ENCODE peak calls at places on chromosomes 3 and 15, in seven cellular contexts. V is Karpas-422; K is hepatocyte; L is transverse colon; J is CD8-positive, alpha-beta T cell; Z is lower lobe of right lung; M is astrocyte. G is an unnamed sample. For H3K4me1, the result is how much of the 10 kb centered on the place peaks cover.

GRCh38 chr3:177451940-177452484 is 254.7 kb upstream of the TBL1XR1 start:
- DNase-seq in V (no peak), K (no peak), L (no peak), J (no peak), Z (no peak), M (peak), G (no peak)

GRCh38 chr3:3286014-3286413 is 106.5 kb upstream of the CRBN start:
- DNase-seq in V (peak), K (no peak), L (no peak), J (no peak), Z (no peak), M (no peak), G (no peak)

GRCh38 chr15:32723171-32723948 is 5.6 kb downstream of the GREM1 start:
- DNase-seq in V (no peak), K (no peak), L (no peak), J (no peak), Z (no peak), M (no peak), G (no peak)

GRCh38 chr3:180277036-180277435 is 240.3 kb upstream of the PEX5L start:
- DNase-seq in V (no peak), K (peak), L (no peak), J (no peak), Z (no peak), M (peak), G (no peak)

GRCh38 chr15:70269991-70270751 is 172.5 kb upstream of the TLE3 start:
- DNase-seq in V (peak), K (no peak), L (peak), J (no peak), Z (no peak), M (no peak), G (no peak)

GRCh38 chr3:106331636-106332035 is 462.8 kb upstream of the CBLB start:
- DNase-seq in V (no peak), K (no peak), L (no peak), J (no peak), Z (no peak), M (no peak), G (no peak)

GRCh38 chr3:151946606-151947005 is 73.2 kb downstream of the SUCNR1 start:
- DNase-seq in V (no peak), K (no peak), L (no peak), J (no peak), Z (no peak), M (no peak), G (no peak)

GRCh38 chr15:53808058-53808703 is 48.7 kb upstream of the WDR72 start:
- DNase-seq in V (peak), K (no peak), L (no peak), J (no peak), Z (no peak), M (no peak), G (no peak)

GRCh38 chr15:33242165-33242564 is 47.7 kb upstream of the FMN1 start:
- DNase-seq in V (no peak), K (peak), L (no peak), J (no peak), Z (no peak), M (peak), G (no peak)

GRCh38 chr3:126946387-126946786 is 36.5 kb upstream of the PLXNA1 start:
- DNase-seq in V (no peak), K (no peak), L (no peak), J (no peak), Z (no peak), M (no peak), G (no peak)

GRCh38 chr15:63604281-63604680 is 7.1 kb downstream of the FBXL22 start:
- DNase-seq in V (no peak), K (no peak), L (no peak), J (no peak), Z (no peak), M (no peak), G (no peak)

GRCh38 chr3:157093096-157093495 is 66.9 kb downstream of the CCNL1 start:
- DNase-seq in V (no peak), K (no peak), L (no peak), J (no peak), Z (no peak), M (no peak), G (no peak)

DNA sequence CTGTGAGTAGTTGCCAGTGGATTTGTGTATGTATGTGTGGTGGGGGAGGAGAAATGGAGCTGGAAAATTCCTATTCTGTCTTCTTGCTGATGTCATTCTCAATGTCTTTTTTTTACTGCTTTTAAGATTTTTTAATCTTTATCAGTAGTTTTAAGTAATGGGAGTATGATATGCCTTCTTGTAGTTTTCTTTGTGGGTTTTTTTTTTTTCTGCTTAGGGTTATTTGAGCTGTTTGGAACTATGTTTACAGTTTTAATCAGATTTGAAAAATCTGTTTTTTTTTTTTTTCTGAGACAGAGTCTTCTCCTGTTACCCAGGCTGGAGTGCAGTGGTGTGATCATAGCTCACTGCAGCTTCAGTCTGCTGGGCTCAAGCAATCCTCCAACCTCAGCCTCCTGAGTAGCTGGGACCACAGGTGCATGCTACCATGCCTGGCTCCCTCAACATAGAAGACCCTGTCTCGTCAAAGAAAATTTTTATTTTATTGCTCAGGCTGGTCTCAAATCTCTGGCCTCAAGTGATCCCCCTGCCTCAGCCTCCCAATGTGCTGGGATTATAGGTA is 37.1 kb downstream of the RPL39L start:
- DNase-seq in V (no peak), K (no peak), L (no peak), J (no peak), Z (no peak), M (no peak), G (no peak)
- H3K27ac ChIP-seq in V (peak), K (peak), L (peak), J (no peak), Z (peak), M (peak), G (peak)

GRCh38 chr3:41715376-41715775 is 246.5 kb downstream of the ULK4 start:
- DNase-seq in V (no peak), K (no peak), L (no peak), J (no peak), Z (no peak), M (peak), G (no peak)
- H3K4me3 ChIP-seq in V (no peak), K (no peak), L (no peak), J (no peak), Z (no peak), M (no peak), G (no peak)

GRCh38 chr3:134362221-134362620 is 12.0 kb downstream of the AMOTL2 start:
- DNase-seq in V (no peak), K (no peak), L (no peak), J (no peak), Z (peak), M (no peak), G (peak)

GRCh38 chr3:134361162-134361831 is 12.9 kb downstream of the AMOTL2 start:
- DNase-seq in V (no peak), K (no peak), L (peak), J (no peak), Z (peak), M (no peak), G (peak)

GRCh38 chr3:134364061-134364935 is 9.9 kb downstream of the AMOTL2 start:
- DNase-seq in V (no peak), K (peak), L (peak), J (peak), Z (peak), M (peak), G (peak)

GRCh38 chr3:134363381-134363755 is 10.9 kb downstream of the AMOTL2 start:
- DNase-seq in V (no peak), K (no peak), L (no peak), J (no peak), Z (no peak), M (no peak), G (no peak)

DNA sequence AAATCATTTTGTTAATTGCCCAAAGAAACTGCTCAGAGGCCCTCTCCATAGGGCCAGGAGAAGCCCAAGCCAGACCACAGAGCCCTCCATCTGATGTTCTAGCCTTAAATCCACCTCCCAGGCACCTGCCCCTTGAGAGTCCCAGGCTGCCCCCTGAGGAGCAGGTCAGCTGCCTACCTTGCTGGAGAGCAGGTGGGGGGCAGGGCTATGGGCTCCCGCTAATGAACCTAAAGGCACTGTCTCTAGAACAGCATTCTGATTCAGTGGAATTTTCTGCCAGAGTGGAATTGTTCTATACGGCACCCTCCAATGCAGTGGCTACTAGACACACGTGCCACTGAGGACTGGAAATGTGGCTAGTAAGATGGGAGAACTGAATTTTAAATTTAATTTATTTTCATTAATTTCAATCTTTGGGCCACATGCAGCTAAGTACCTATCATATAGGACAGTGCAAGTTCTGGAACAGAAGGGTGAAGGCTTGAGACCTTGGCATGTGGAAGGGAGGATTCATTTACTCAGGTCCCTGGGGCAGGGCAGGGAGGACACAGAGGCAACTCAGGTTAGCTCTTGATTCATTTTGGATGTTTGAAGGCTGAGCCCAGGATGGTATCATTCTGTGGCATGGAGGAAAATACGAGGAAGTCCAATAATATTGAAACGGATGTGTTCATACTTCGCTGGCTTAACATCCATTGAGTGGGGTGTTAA is 11.4 kb downstream of the AMOTL2 start:
- DNase-seq in V (no peak), K (no peak), L (no peak), J (no peak), Z (peak), M (no peak), G (peak)
- H3K4me1 ChIP-seq in V (under half), K (half or more), L (under half), J (under half), Z (half or more), M (half or more), G (half or more)

DNA sequence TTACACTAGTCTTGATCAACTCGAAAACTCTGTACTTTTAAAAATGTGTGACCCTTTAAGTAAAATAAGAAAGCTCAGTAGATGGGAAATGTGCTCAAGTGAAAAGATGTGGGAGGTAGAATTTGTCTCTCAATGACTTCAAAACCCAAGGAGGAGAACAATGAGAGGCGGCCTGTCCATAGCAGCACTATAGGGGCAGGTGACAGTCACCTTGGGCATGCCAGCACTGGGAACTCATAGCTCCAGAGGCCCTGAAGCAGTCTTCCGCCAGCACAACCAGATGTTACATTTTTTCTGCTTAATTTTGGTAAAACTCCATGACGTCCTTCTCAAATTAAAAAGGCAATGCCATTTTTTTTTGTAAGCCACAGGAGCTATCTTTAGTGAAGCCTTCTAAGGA is 10.7 kb downstream of the IL17RD start:
- DNase-seq in V (no peak), K (no peak), L (no peak), J (no peak), Z (no peak), M (no peak), G (no peak)
- H3K27ac ChIP-seq in V (no peak), K (no peak), L (no peak), J (no peak), Z (no peak), M (no peak), G (no peak)

GRCh38 chr3:115552007-115552406 is 71.3 kb upstream of the GAP43 start:
- DNase-seq in V (no peak), K (no peak), L (no peak), J (no peak), Z (no peak), M (no peak), G (no peak)
- H3K4me3 ChIP-seq in V (no peak), K (no peak), L (no peak), J (no peak), Z (no peak), M (no peak), G (no peak)

GRCh38 chr3:12946661-12947316 is 105.4 kb upstream of the RPL32 start:
- DNase-seq in V (no peak), K (no peak), L (no peak), J (no peak), Z (no peak), M (no peak), G (no peak)
- H3K4me1 ChIP-seq in V (under half), K (under half), L (under half), J (under half), Z (under half), M (under half), G (under half)

GRCh38 chr15:57519806-57520205 is 71.9 kb upstream of the MYZAP start:
- DNase-seq in V (no peak), K (no peak), L (no peak), J (no peak), Z (no peak), M (no peak), G (no peak)

GRCh38 chr15:57518779-57519410 is 72.8 kb upstream of the MYZAP start:
- DNase-seq in V (no peak), K (no peak), L (no peak), J (no peak), Z (no peak), M (no peak), G (no peak)

GRCh38 chr15:57525581-57525980 is 66.1 kb upstream of the MYZAP start:
- DNase-seq in V (no peak), K (no peak), L (no peak), J (no peak), Z (no peak), M (no peak), G (no peak)

GRCh38 chr15:57521503-57521902 is 70.2 kb upstream of the MYZAP start:
- DNase-seq in V (no peak), K (no peak), L (no peak), J (no peak), Z (no peak), M (no peak), G (no peak)

GRCh38 chr15:57522148-57522547 is 69.6 kb upstream of the MYZAP start:
- DNase-seq in V (no peak), K (no peak), L (no peak), J (no peak), Z (no peak), M (no peak), G (no peak)
- H3K27ac ChIP-seq in V (no peak), K (peak), L (no peak), J (no peak), Z (peak), M (no peak), G (no peak)

GRCh38 chr3:188335656-188336055 is 181.7 kb downstream of the LPP start:
- DNase-seq in V (no peak), K (no peak), L (no peak), J (no peak), Z (no peak), M (no peak), G (no peak)
- H3K4me3 ChIP-seq in V (no peak), K (no peak), L (no peak), J (no peak), Z (no peak), M (no peak), G (no peak)

G was measured in upper lobe of right lung.